ENCODE peak calls at places on chromosomes 1 and 21, in eight cellular contexts. B is OCI-LY7; H is upper lobe of left lung; O is CD8-positive, alpha-beta T cell; E is left ventricle myocardium inferior; N is tibial artery; P is breast epithelium; J is tibial nerve. M is an unnamed sample.

GRCh38 chr1:117567435-117567834 is 38.4 kb upstream of the TENT5C start:
- DNase-seq in B (no peak), O (no peak), E (no peak), J (no peak), N (peak; percentile 53), H (no peak), P (no peak), M (no peak)

GRCh38 chr1:156025873-156026272 is 5.1 kb upstream of the SSR2 start:
- DNase-seq in O (peak; percentile 30), P (no peak), B (peak; percentile 58), E (no peak), N (no peak), J (no peak), H (peak; percentile 45), M (no peak)

GRCh38 chr1:34858901-34859441 is 578 bp downstream of the SMIM12 start:
- DNase-seq in B (peak; percentile 11), O (peak; percentile 60), H (peak; percentile 50), E (no peak), J (no peak), N (peak; percentile 74), P (no peak), M (no peak)

GRCh38 chr1:168582690-168583325 is 6.4 kb downstream of the XCL1 start:
- DNase-seq in B (no peak), H (no peak), E (no peak), P (no peak), N (no peak), J (no peak), O (no peak), M (no peak)

GRCh38 chr1:39683591-39684312 is 7.5 kb downstream of the HPCAL4 start:
- DNase-seq in J (peak; percentile 12), H (peak; percentile 81), O (peak; percentile 65), P (no peak), E (peak; percentile 40), N (no peak), B (no peak), M (no peak)

GRCh38 chr1:227921461-227922185 is 26.1 kb downstream of the WNT9A start:
- DNase-seq in H (peak; percentile 84), P (no peak), E (no peak), N (no peak), O (no peak), J (no peak), B (no peak), M (no peak)

GRCh38 chr1:222064388-222065201 is 322.7 kb upstream of the DUSP10 start:
- DNase-seq in E (no peak), P (no peak), J (no peak), B (no peak), N (no peak), H (no peak), O (no peak), M (no peak)

GRCh38 chr1:23872421-23872820 is 4.3 kb upstream of the FUCA1 start:
- DNase-seq in O (no peak), N (no peak), H (no peak), E (no peak), B (no peak), J (no peak), P (no peak), M (no peak)

GRCh38 chr1:41371630-41372599 is 10.7 kb downstream of the FOXO6 start:
- DNase-seq in P (no peak), J (peak; percentile 18), N (no peak), E (no peak), B (no peak), O (no peak), H (no peak), M (no peak)

GRCh38 chr1:27071049-27071416 is 58.4 kb upstream of the TENT5B start:
- DNase-seq in B (no peak), J (no peak), E (no peak), P (peak; percentile 60), H (no peak), N (no peak), O (no peak), M (no peak)

GRCh38 chr1:66519988-66520387 is 14.0 kb upstream of the SGIP1 start:
- DNase-seq in J (no peak), P (no peak), E (no peak), B (no peak), N (no peak), H (no peak), O (no peak), M (no peak)

GRCh38 chr1:7888248-7889010 is 35.6 kb upstream of the UTS2 start:
- DNase-seq in P (no peak), E (no peak), N (no peak), J (no peak), O (no peak), B (no peak), H (no peak), M (no peak)

GRCh38 chr1:22831729-22832413 is 121.2 kb downstream of the EPHB2 start:
- DNase-seq in E (no peak), N (no peak), H (no peak), P (peak; percentile 39), B (no peak), O (no peak), J (no peak), M (no peak)

GRCh38 chr1:243420968-243421675 is 165.3 kb downstream of the SDCCAG8 start:
- DNase-seq in P (no peak), N (no peak), J (no peak), E (no peak), B (no peak), O (no peak), H (no peak), M (no peak)

GRCh38 chr1:40977721-40978120 is 1.8 kb upstream of the CTPS1 start:
- DNase-seq in B (no peak), J (no peak), O (no peak), P (no peak), E (no peak), H (no peak), N (no peak), M (no peak)

GRCh38 chr1:55127827-55128343 is 87.3 kb downstream of the USP24 start:
- DNase-seq in O (no peak), P (no peak), N (no peak), J (no peak), B (no peak), E (no peak), H (no peak), M (no peak)

GRCh38 chr1:203590559-203590958 is 36.1 kb upstream of the ATP2B4 start:
- DNase-seq in J (no peak), E (no peak), P (no peak), H (no peak), B (no peak), O (no peak), N (no peak), M (no peak)

GRCh38 chr1:225445644-225446297 is 17.9 kb upstream of the LBR start:
- DNase-seq in B (no peak), N (peak; percentile 53), H (no peak), O (peak; percentile 39), E (no peak), P (no peak), J (no peak), M (no peak)

GRCh38 chr1:225441314-225442119 is 13.7 kb upstream of the LBR start:
- DNase-seq in H (no peak), P (no peak), E (no peak), B (peak; percentile 68), J (no peak), O (no peak), N (no peak), M (no peak)

GRCh38 chr1:225446298-225446941 is 18.6 kb upstream of the LBR start:
- DNase-seq in H (no peak), B (no peak), J (no peak), N (peak; percentile 60), E (no peak), O (no peak), P (no peak), M (no peak)

GRCh38 chr1:225440380-225440957 is 12.6 kb upstream of the LBR start:
- DNase-seq in N (no peak), E (no peak), B (no peak), H (no peak), J (no peak), P (no peak), O (no peak), M (no peak)

DNA sequence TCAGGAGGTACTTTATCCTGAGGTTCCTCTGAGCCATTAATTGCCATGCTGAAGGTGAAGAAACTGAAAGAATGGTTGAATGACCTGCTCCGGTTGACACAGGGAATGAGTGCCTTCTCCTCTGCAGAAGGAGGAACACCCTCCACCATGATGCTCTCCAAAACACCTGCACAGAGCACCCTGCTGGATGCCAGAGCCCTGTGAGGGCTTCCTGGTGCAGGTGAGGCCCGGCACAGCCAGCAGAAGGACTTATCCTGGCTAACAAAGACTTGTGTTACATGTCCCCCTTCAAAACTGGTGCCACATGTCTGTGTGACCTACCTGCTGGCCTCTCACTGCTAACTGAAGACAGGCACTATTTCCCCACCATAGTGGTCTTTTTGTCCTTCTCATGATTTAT is 14.3 kb upstream of the LBR start:
- DNase-seq in E (no peak), J (no peak), O (no peak), B (peak; percentile 61), N (no peak), P (no peak), H (no peak), M (no peak)
- H3K4me1 ChIP-seq in E (peaks cover 44% of the 10 kb centered on the region), J (peaks cover 31% of the 10 kb centered on the region), O (peaks cover 52% of the 10 kb centered on the region), B (peaks cover 94% of the 10 kb centered on the region), N (no peaks in the 10 kb centered on the region), P (peaks cover 5% of the 10 kb centered on the region), H (peaks cover 26% of the 10 kb centered on the region), M (peaks cover 8% of the 10 kb centered on the region)

DNA sequence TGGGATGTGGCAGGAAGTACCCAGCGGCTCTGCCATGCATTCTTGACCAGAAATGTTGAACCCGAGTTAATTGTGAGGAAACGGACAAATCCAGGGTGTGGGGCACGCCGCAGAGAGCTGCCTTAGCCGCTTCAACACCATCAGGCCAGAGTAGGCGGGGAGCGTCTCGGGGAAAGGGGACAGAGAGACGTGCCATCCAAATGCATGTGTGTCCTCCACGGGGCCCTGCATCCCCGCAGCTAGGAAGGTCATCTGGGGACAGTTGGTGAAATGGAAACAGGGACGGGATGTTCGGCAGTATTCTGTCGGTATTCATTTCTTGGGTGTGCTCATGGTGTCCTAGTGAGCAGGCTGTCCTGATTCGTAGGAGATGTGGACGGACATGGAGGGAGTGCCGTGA is 59.1 kb upstream of the TRAPPC10 start:
- DNase-seq in H (no peak), P (no peak), B (no peak), N (no peak), J (no peak), O (no peak), E (peak; percentile 52), M (no peak)
- H3K27ac ChIP-seq in H (no peak overlapping the region), P (no peak overlapping the region), B (no peak overlapping the region), N (no peak overlapping the region), J (no peak overlapping the region), O (no peak overlapping the region), E (peak overlapping the region; percentile 67), M (no peak overlapping the region)

GRCh38 chr1:116273042-116273783 is 99.8 kb upstream of the ATP1A1 start:
- DNase-seq in J (no peak), E (peak; percentile 65), B (no peak), P (no peak), N (no peak), H (peak; percentile 30), O (no peak), M (no peak)
- TF ChIP-seq CTCF in J (no peak), E (no peak), B (no peak), P (no peak), N (no peak), H (no peak), O (no peak), M (no peak)

DNA sequence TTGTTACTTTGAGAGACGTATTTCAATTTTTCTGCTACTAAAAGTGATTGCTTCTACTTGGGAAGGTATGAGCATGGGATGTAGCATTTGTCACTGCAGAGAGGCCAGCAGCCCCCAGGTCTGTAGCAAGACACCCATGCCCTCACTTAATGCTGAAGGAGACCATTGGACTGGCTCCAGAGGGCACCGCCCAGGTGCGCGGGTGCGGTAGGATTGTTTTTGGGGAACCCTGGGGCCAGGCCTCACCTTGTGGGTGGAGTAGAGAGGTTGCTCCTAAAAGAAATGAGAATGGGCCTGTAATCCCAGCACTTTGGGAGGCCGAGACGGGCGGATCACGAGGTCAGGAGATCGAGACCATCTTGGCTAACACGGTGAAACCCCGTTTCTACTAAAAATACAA is 30.6 kb upstream of the IFNGR2 start:
- DNase-seq in E (no peak), N (peak; percentile 35), J (no peak), B (no peak), O (no peak), H (peak; percentile 56), P (no peak), M (no peak)
- H3K4me1 ChIP-seq in E (peaks cover 6% of the 10 kb centered on the region), N (no peaks in the 10 kb centered on the region), J (peaks cover 34% of the 10 kb centered on the region), B (peaks cover 60% of the 10 kb centered on the region), O (peaks cover 6% of the 10 kb centered on the region), H (no peaks in the 10 kb centered on the region), P (no peaks in the 10 kb centered on the region), M (peaks cover 4% of the 10 kb centered on the region)

M was measured in thoracic aorta.